ENCODE peak calls at places on chromosome 10, in six cellular contexts. Y is esophagus muscularis mucosa; B is activated naive CD4-positive, alpha-beta T cell treated with anti-CD3 and anti-CD28 coated beads for 36 hours; P is stimulated activated CD4-positive, alpha-beta T cell treated with anti-CD3 and anti-CD28 coated beads, Interleukin-4, amount 100 ng/mL, for 24 hours; K is activated CD4-positive, alpha-beta T cell treated with anti-CD3 and anti-CD28 coated beads, Interleukin-2, amount 50 U/mL, for 24 hours; T is AG09319. L is an unnamed sample.

GRCh38 chr10:12241810-12242529 is 46.0 kb downstream of the CDC123 start:
- DNase-seq in Y (no peak), B (peak; percentile 84), P (peak; percentile 80), K (peak; percentile 27), T (no peak), L (no peak)

GRCh38 chr10:49107890-49108274 is 7.4 kb downstream of the VSTM4 start:
- DNase-seq in Y (no peak), B (no peak), P (no peak), K (no peak), T (no peak), L (no peak)

GRCh38 chr10:46294641-46295230 is 7.9 kb downstream of the ANTXRL start:
- DNase-seq in Y (no peak), B (no peak), P (no peak), K (no peak), T (no peak), L (no peak)

GRCh38 chr10:73244866-73245477 is 2.1 kb downstream of the DNAJC9 start:
- DNase-seq in Y (no peak), B (no peak), P (no peak), K (no peak), T (no peak), L (peak; percentile 32)

GRCh38 chr10:11406746-11407145 is 204.7 kb downstream of the USP6NL start:
- DNase-seq in Y (no peak), B (no peak), P (no peak), K (no peak), T (no peak), L (no peak)

GRCh38 chr10:36063396-36063795 is 421.3 kb upstream of the FZD8 start:
- DNase-seq in Y (no peak), B (no peak), P (no peak), K (no peak), T (no peak), L (no peak)

GRCh38 chr10:36765777-36766176 is 359.6 kb upstream of the ANKRD30A start:
- DNase-seq in Y (no peak), B (no peak), P (no peak), K (no peak), T (no peak), L (no peak)

GRCh38 chr10:78224602-78225001 is 190.9 kb downstream of the RPS24 start:
- DNase-seq in Y (no peak), B (no peak), P (no peak), K (no peak), T (no peak), L (no peak)

GRCh38 chr10:4776234-4776638 is 49.8 kb upstream of the AKR1E2 start:
- DNase-seq in Y (no peak), B (peak; percentile 13), P (no peak), K (no peak), T (no peak), L (no peak)

GRCh38 chr10:18219096-18219495 is 78.9 kb downstream of the CACNB2 start:
- DNase-seq in Y (no peak), B (no peak), P (no peak), K (no peak), T (no peak), L (no peak)

GRCh38 chr10:49395741-49396665 is at the start of gene DRGX:
- DNase-seq in Y (no peak), B (no peak), P (no peak), K (no peak), T (no peak), L (no peak)

GRCh38 chr10:131979821-131980270 is 1.9 kb downstream of the BNIP3 start:
- DNase-seq in Y (no peak), B (no peak), P (no peak), K (no peak), T (no peak), L (no peak)

GRCh38 chr10:60978287-60979115 is 34.5 kb upstream of the RHOBTB1 start:
- DNase-seq in Y (no peak), B (no peak), P (no peak), K (no peak), T (no peak), L (peak; percentile 55)

GRCh38 chr10:3400368-3400767 is 227.8 kb upstream of the PITRM1 start:
- DNase-seq in Y (no peak), B (no peak), P (no peak), K (no peak), T (no peak), L (no peak)

GRCh38 chr10:58531084-58531695 is 18.5 kb downstream of the BICC1 start:
- DNase-seq in Y (no peak), B (peak; percentile 71), P (peak; percentile 54), K (no peak), T (no peak), L (peak; percentile 73)

GRCh38 chr10:78559514-78560392 is 509.0 kb upstream of the ZMIZ1 start:
- DNase-seq in Y (no peak), B (no peak), P (no peak), K (no peak), T (no peak), L (no peak)

GRCh38 chr10:70649526-70649925 is 22.8 kb upstream of the ADAMTS14 start:
- DNase-seq in Y (no peak), B (no peak), P (no peak), K (no peak), T (no peak), L (peak; percentile 67)

GRCh38 chr10:44370731-44371248 is 14.1 kb downstream of the CXCL12 start:
- DNase-seq in Y (no peak), B (no peak), P (no peak), K (no peak), T (no peak), L (no peak)

GRCh38 chr10:102646610-102647432 is 2.5 kb downstream of the TRIM8 start:
- DNase-seq in Y (no peak), B (peak; percentile 63), P (peak; percentile 58), K (peak; percentile 29), T (no peak), L (no peak)

GRCh38 chr10:48470115-48470892 is 134.6 kb downstream of the ARHGAP22 start:
- DNase-seq in Y (no peak), B (no peak), P (no peak), K (no peak), T (no peak), L (no peak)

GRCh38 chr10:76319666-76320065 is 888.2 kb downstream of the LRMDA start:
- DNase-seq in Y (no peak), B (no peak), P (no peak), K (no peak), T (no peak), L (no peak)

GRCh38 chr10:97584060-97584797 is at the start of gene HOGA1:
- DNase-seq in Y (no peak), B (no peak), P (no peak), K (no peak), T (no peak), L (peak; percentile 23)

GRCh38 chr10:66925896-66926719 is at the start of gene LRRTM3:
- DNase-seq in Y (no peak), B (peak; percentile 33), P (peak; percentile 5), K (no peak), T (no peak), L (peak; percentile 78)

GRCh38 chr10:34015700-34016099 is 681.2 kb upstream of the NRP1 start:
- DNase-seq in Y (no peak), B (no peak), P (no peak), K (no peak), T (no peak), L (peak; percentile 18)

GRCh38 chr10:97539523-97540200 is 32.9 kb upstream of the ANKRD2 start:
- DNase-seq in Y (no peak), B (no peak), P (no peak), K (no peak), T (peak; percentile 71), L (no peak)

GRCh38 chr10:101567165-101568006 is 20.7 kb downstream of the POLL start:
- DNase-seq in Y (no peak), B (no peak), P (no peak), K (no peak), T (no peak), L (no peak)

L was measured in RKO.